ENCODE peak calls at places on chromosomes 6 and 20, in ten cellular contexts. G, E, R, X, I, F, C, S, P and A are unnamed samples.

GRCh38 chr20:62051166-62051900 is 14.3 kb downstream of the TAF4 start:
- DNase-seq in G (no peak), F (no peak), R (no peak), S (no peak), P (no peak), C (no peak), E (no peak), I (no peak), X (no peak), A (peak)

GRCh38 chr6:37877373-37878149 is 58.0 kb downstream of the ZFAND3 start:
- DNase-seq in E (no peak), F (no peak), I (no peak), C (no peak), G (peak), P (no peak), S (no peak), R (no peak), X (no peak), A (no peak)

GRCh38 chr6:142372348-142372747 is 70.5 kb downstream of the ADGRG6 start:
- DNase-seq in E (no peak), F (peak), S (no peak), X (no peak), R (no peak), C (no peak), P (no peak), G (peak), I (no peak), A (no peak)

GRCh38 chr6:55713411-55713810 is 134.4 kb upstream of the HMGCLL1 start:
- DNase-seq in E (no peak), X (no peak), C (no peak), P (no peak), G (peak), S (no peak), I (no peak), F (peak), R (no peak), A (no peak)

GRCh38 chr20:37935435-37935834 is 32.5 kb downstream of the VSTM2L start:
- DNase-seq in G (no peak), C (no peak), F (no peak), S (no peak), X (no peak), E (no peak), I (no peak), R (no peak), P (no peak), A (no peak)

GRCh38 chr6:33297956-33298772 is 578 bp downstream of the RGL2 start:
- DNase-seq in C (peak), I (peak), F (peak), G (peak), X (peak), S (peak), R (peak), P (peak), E (peak), A (no peak)

GRCh38 chr20:44827401-44827800 is 17.1 kb upstream of the RIMS4 start:
- DNase-seq in I (no peak), X (no peak), C (no peak), S (no peak), P (no peak), R (no peak), E (no peak), F (no peak), G (no peak), A (no peak)

GRCh38 chr6:152695317-152696043 is 2.2 kb upstream of the MYCT1 start:
- DNase-seq in S (no peak), G (no peak), R (no peak), E (no peak), F (peak), I (no peak), P (no peak), C (no peak), X (no peak), A (no peak)

GRCh38 chr6:135301304-135301703 is 120.2 kb downstream of the MYB start:
- DNase-seq in P (no peak), F (no peak), X (no peak), R (no peak), G (no peak), E (no peak), C (no peak), I (no peak), S (no peak), A (no peak)

GRCh38 chr6:82365011-82365751 is 1.6 kb downstream of the TPBG start:
- DNase-seq in C (no peak), S (peak), R (peak), X (no peak), E (peak), I (peak), G (peak), F (peak), P (peak), A (peak)

GRCh38 chr20:1203630-1204029 is 376 bp downstream of the C20orf202 start:
- DNase-seq in E (no peak), C (no peak), I (no peak), F (no peak), S (no peak), X (no peak), P (peak), G (no peak), R (no peak), A (no peak)

GRCh38 chr20:1205802-1206201 is 2.5 kb downstream of the C20orf202 start:
- DNase-seq in F (no peak), X (no peak), E (no peak), C (no peak), P (no peak), G (no peak), S (no peak), I (no peak), R (no peak), A (no peak)

GRCh38 chr20:1202762-1203504 is at the start of gene C20orf202:
- DNase-seq in F (no peak), I (no peak), R (no peak), G (no peak), X (no peak), C (no peak), S (no peak), P (no peak), E (no peak), A (no peak)

GRCh38 chr20:1204547-1204946 is 1.3 kb downstream of the C20orf202 start:
- DNase-seq in R (no peak), S (no peak), G (no peak), P (no peak), X (no peak), C (no peak), E (no peak), F (no peak), I (no peak), A (no peak)

GRCh38 chr20:1204061-1204460 is 807 bp downstream of the C20orf202 start:
- DNase-seq in I (no peak), S (no peak), G (no peak), E (no peak), R (no peak), P (peak), C (no peak), F (no peak), X (no peak), A (no peak)
- H3K27ac ChIP-seq in I (no peak), S (no peak), G (no peak), E (no peak), R (no peak), P (no peak), C (no peak), F (no peak), X (no peak), A (peak)

DNA sequence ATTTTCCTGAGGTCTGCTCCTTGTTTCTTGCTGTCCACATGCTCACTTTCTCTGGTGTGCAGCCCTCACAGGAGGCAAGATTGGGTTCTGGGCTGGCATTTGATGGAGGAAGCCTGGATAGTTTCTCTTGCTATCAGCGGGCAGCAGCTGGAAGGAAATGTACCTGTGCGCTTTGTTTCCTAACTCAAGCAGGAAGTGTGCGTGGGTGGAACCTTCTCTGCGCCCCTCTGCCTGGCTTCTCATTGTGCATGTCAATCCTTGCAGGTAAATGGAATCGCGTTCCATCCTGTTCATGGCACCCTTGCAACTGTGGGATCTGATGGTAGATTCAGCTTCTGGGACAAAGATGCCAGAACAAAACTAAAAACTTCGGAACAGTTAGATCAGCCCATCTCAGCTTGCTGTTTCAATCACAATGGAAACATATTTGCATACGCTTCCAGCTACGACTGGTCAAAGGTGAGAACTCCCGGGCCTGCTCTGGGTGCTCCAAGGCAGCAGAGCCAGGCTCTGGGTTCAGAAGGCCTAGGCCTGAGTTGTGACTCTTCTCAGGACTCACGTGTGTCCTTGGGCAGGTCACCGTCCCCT is 16.8 kb upstream of the RBM38 start:
- DNase-seq in G (no peak), S (no peak), P (no peak), F (no peak), E (no peak), R (no peak), I (peak), X (no peak), C (no peak), A (no peak)
- H3K27ac ChIP-seq in G (no peak), S (no peak), P (peak), F (no peak), E (no peak), R (no peak), I (peak), X (peak), C (no peak), A (peak)

GRCh38 chr20:2237059-2237458 is 58.7 kb upstream of the TGM3 start:
- DNase-seq in C (peak), X (no peak), R (peak), P (peak), F (peak), I (peak), S (no peak), E (peak), G (peak), A (no peak)

GRCh38 chr20:2236266-2236665 is 59.5 kb upstream of the TGM3 start:
- DNase-seq in C (peak), F (peak), G (peak), P (no peak), I (no peak), S (no peak), R (peak), X (no peak), E (no peak), A (no peak)

GRCh38 chr20:2230671-2231488 is 64.9 kb upstream of the TGM3 start:
- DNase-seq in C (peak), F (no peak), P (peak), X (no peak), E (no peak), R (no peak), I (no peak), G (no peak), S (no peak), A (no peak)

GRCh38 chr20:2238601-2239000 is 57.2 kb upstream of the TGM3 start:
- DNase-seq in I (no peak), E (no peak), P (no peak), F (no peak), S (no peak), R (no peak), G (no peak), C (peak), X (no peak), A (no peak)

GRCh38 chr20:2234788-2235187 is 61.0 kb upstream of the TGM3 start:
- DNase-seq in C (no peak), G (no peak), I (peak), R (no peak), P (no peak), E (no peak), F (no peak), X (no peak), S (no peak), A (no peak)
- H3K27ac ChIP-seq in C (no peak), G (no peak), I (no peak), R (no peak), P (no peak), E (no peak), F (no peak), X (no peak), S (no peak), A (no peak)

GRCh38 chr20:17439897-17440296 is 91.3 kb downstream of the BFSP1 start:
- DNase-seq in C (no peak), I (no peak), G (no peak), S (no peak), X (no peak), R (peak), E (no peak), P (no peak), F (no peak), A (no peak)
- H3K27ac ChIP-seq in C (no peak), I (no peak), G (no peak), S (no peak), X (no peak), R (no peak), E (no peak), P (no peak), F (no peak), A (no peak)

DNA sequence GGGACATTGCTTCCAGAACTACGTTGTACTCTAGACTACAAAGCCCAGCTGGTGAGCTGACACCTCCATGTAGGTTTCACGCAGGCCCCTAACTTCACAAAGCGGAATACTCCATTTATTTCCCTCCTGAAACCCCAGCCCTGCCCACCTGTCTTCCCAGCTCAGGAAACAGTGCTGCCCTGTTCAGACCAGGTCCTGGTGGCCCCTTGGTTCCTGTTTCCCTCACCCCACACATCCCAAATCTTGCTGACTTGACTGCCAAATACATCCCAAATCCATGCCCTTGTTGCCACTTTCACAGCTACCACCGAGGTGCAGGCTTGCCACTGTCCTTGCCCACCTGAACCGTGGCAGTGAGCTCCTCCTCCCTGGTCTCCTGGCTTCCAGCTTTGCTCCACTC is 113.1 kb upstream of the PTPN1 start:
- DNase-seq in E (no peak), R (no peak), P (no peak), C (no peak), G (no peak), S (no peak), F (no peak), X (no peak), I (no peak), A (no peak)
- H3K27ac ChIP-seq in E (peak), R (peak), P (peak), C (no peak), G (no peak), S (peak), F (no peak), X (no peak), I (no peak), A (peak)

GRCh38 chr6:146905313-146905712 is 298.9 kb upstream of the STXBP5 start:
- DNase-seq in E (no peak), X (no peak), F (peak), R (no peak), P (no peak), I (no peak), S (no peak), C (peak), G (peak), A (no peak)
- H3K27ac ChIP-seq in E (no peak), X (no peak), F (no peak), R (no peak), P (no peak), I (no peak), S (no peak), C (no peak), G (no peak), A (no peak)

GRCh38 chr6:121759370-121759769 is 323.9 kb downstream of the GJA1 start:
- DNase-seq in C (no peak), X (no peak), E (no peak), R (no peak), I (no peak), P (no peak), G (no peak), F (no peak), S (no peak), A (no peak)

GRCh38 chr6:121760640-121761213 is 325.3 kb downstream of the GJA1 start:
- DNase-seq in C (no peak), R (no peak), E (no peak), S (no peak), G (no peak), X (no peak), P (no peak), I (peak), F (no peak), A (no peak)

GRCh38 chr6:121755500-121755899 is 320.1 kb downstream of the GJA1 start:
- DNase-seq in P (no peak), G (no peak), C (no peak), R (no peak), E (no peak), X (no peak), S (no peak), I (no peak), F (no peak), A (no peak)

GRCh38 chr6:121760191-121760590 is 324.7 kb downstream of the GJA1 start:
- DNase-seq in G (no peak), S (no peak), I (no peak), X (no peak), R (no peak), F (no peak), P (no peak), C (no peak), E (no peak), A (no peak)

DNA sequence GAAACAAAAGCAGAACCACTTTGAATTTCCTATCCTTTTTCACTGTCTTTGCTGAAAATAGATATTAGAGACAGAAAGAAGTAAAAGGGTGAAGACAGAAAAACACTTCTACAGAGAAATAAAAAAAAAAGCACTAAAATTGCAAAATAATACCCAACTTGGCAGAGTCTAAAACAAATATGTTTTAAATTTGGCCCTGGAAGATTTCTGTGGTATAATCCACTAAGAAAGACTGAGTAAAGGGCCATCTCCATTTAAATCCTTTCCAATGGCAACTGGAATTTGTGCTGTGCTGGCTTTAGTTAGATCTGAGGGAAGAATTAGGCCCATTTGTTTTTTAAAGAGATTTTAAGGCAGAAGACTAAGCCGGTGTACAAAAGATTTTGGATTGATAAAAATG is 321.2 kb downstream of the GJA1 start:
- DNase-seq in X (no peak), G (no peak), R (no peak), I (no peak), C (no peak), S (no peak), P (no peak), F (no peak), E (no peak), A (no peak)
- H3K27ac ChIP-seq in X (no peak), G (no peak), R (no peak), I (no peak), C (no peak), S (no peak), P (no peak), F (no peak), E (no peak), A (no peak)

DNA sequence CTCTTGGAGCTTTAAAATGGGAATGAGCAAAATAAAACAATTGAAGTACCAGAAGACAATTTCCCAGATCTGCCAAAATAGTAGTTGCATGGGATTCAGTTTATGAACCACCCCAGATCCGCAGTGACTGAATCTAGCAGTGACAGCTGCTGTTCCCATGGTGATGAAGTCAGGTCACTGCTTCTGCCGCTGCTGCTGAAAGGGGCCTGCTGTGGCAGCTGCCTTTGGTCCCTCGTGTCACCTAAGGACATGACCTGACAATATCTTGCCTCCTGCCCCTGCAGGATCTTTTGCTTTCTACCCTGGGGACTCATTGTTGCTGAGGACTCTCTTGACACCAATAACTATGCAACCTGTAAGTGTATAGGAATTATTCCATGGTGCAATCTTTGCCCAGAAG is 34.3 kb upstream of the OGFRL1 start:
- DNase-seq in G (no peak), F (no peak), R (peak), I (no peak), C (no peak), E (no peak), X (peak), S (no peak), P (no peak), A (no peak)
- H3K27ac ChIP-seq in G (no peak), F (no peak), R (no peak), I (no peak), C (no peak), E (no peak), X (no peak), S (no peak), P (no peak), A (no peak)